ENCODE peak calls at places on chromosomes 11 and 22, in four cellular contexts. U is K562, B is HepG2, H is Panc1. J is an unnamed sample.

GRCh38 chr22:46463435-46464227 is 73.8 kb downstream of the CELSR1 start:
- DNase-seq in U (no peak), B (no peak), H (no peak), J (no peak)

GRCh38 chr22:37519268-37520195 is at the start of gene CARD10:
- DNase-seq in B (no peak), H (no peak), U (peak), J (no peak)

GRCh38 chr22:20565761-20566160 is 58.4 kb downstream of the MED15 start:
- DNase-seq in B (no peak), H (no peak), U (no peak), J (no peak)

GRCh38 chr11:77047007-77047927 is 13.1 kb downstream of the B3GNT6 start:
- DNase-seq in H (peak), B (peak), U (peak), J (peak)

GRCh38 chr11:32440920-32441319 is 5.6 kb upstream of the WT1 start:
- DNase-seq in H (no peak), U (no peak), B (no peak), J (no peak)

GRCh38 chr11:73228268-73229134 is 10.4 kb downstream of the P2RY2 start:
- DNase-seq in U (no peak), B (no peak), H (no peak), J (no peak)

GRCh38 chr22:32951807-32952153 is 106.4 kb downstream of the SYN3 start:
- DNase-seq in H (no peak), B (no peak), U (no peak), J (no peak)

GRCh38 chr22:20581503-20582170 is 74.2 kb downstream of the MED15 start:
- DNase-seq in H (no peak), B (no peak), U (peak), J (no peak)

GRCh38 chr22:28246392-28246791 is 327.3 kb upstream of the PITPNB start:
- DNase-seq in U (no peak), H (no peak), B (no peak), J (no peak)

GRCh38 chr11:134252539-134253188 is 488 bp downstream of the THYN1 start:
- DNase-seq in B (no peak), U (no peak), H (no peak), J (no peak)

GRCh38 chr11:125163431-125164011 is 1.0 kb upstream of the PKNOX2 start:
- DNase-seq in U (no peak), H (no peak), B (no peak), J (no peak)

GRCh38 chr22:22949953-22950352 is 62.3 kb downstream of the IGLL5 start:
- DNase-seq in H (no peak), U (no peak), B (no peak), J (no peak)

GRCh38 chr11:2516276-2517015 is 71.6 kb downstream of the KCNQ1 start:
- DNase-seq in U (no peak), H (no peak), B (no peak), J (no peak)

DNA sequence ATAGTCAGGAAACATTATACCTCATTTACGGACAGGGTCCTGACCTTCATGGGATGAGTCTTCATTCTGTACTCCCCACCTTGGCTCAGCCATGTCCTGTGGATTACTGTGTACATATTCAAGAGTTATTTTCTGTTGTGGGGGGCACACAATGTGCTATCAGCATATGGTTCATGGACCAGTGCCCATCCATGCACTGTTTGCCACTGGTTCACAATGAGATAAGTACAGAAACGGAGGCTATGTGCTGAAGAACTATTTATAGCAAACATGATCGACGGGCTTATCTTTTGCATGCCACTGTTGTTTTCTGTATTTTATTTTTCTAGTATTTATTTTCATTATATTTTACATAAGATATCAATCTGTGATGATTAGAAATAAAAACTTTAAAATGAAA is 56.4 kb upstream of the CCDC89 start:
- DNase-seq in B (no peak), H (no peak), U (no peak), J (no peak)
- TF ChIP-seq TCF7L2 in B (no peak), H (no peak), U (no peak), J (no peak)

DNA sequence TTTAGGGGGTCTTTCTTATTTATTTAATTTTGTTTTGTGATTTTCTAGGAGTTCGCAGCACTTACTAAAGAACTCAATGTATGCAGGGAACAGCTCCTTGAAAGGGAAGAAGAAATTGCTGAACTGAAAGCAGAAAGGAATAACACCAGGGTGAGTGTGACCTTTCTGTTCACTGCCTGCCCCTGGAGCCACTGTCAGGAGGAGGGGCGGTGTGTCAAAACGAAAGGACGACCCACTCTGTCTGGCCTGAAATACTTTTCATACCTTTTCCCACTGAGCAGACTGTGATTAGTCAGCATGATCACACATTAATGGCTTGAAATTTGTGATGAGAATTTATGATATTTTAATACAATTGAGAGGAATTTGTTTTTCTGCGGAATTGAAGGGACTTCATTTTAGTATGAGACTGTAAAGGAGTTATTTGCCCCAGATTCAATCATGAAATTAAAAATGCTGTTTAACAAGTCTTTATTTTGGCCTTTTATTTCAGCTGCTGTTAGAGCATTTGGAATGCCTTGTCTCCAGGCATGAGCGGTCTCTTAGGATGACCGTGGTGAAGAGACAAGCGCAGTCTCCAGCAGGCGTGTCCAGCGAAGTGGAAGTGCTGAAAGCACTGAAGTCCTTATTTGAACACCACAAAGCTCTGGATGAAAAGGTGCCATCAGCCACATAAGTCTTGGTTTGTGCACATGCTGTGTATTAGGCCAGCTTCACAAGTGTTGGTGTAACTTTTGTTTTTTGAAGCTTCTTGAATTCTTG is 54.0 kb downstream of the PPFIA1 start:
- DNase-seq in H (no peak), B (no peak), U (no peak), J (no peak)
- TF ChIP-seq TCF7L2 in H (no peak), B (no peak), U (no peak), J (no peak)

DNA sequence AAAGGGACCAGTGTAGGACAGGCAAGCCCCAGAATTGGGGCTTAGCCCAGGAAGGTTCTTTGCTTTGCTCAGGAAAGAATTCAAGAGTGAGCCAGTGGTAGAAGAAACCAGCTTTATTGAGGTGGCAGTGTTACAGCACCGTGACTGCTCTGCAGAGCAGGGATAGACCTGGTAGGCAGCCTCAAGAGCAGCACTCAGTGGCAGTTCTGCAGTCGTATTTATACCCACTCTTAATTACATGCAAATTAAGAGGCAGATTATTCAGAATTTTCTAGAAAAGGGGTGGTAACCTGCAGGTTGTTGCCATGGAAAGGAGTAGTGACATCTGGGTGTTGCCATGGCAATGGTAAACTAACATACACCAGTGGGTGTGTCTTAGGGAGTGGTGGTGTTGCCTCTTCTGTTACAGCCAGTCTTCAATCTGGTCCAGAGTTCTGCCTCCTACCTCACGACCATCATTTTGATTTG is 84.8 kb upstream of the RAB1B start:
- DNase-seq in B (no peak), U (peak), H (no peak), J (no peak)
- TF ChIP-seq TCF7L2 in B (no peak), U (no peak), H (no peak), J (no peak)

DNA sequence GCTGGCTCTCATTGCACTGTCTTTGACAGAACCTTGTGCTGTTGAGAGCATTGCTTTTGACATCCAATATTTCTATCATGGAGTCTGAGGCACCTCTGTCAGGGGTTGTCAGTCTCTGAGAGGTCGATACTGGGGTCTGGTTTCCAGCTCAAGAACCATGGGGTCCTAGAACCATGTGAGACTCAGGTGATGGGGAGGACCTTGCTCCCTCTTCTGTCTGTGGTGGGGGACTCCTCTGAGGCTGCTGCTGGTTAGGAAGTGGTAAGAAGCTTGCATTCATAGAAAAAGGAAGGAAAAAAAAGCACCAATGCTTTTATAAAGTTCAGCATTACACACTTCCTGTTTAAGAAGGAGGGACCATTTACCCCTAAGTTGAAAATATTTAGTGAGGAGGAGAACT is 91.8 kb upstream of the CD44 start:
- DNase-seq in H (no peak), B (no peak), U (no peak), J (no peak)
- TF ChIP-seq TCF7L2 in H (no peak), B (no peak), U (no peak), J (no peak)